ENCODE peak calls at places on chromosomes 2 and 18, in nine cellular contexts. R is GM12878; O is astrocyte; S is endothelial cell of umbilical vein; T is upper lobe of left lung; D is effector memory CD4-positive, alpha-beta T cell; X is RWPE1; Y is heart left ventricle; B is upper lobe of right lung. V is an unnamed sample.

GRCh38 chr2:169472249-169472648 is 7.0 kb upstream of the BBS5 start:
- DNase-seq in R (no peak), T (no peak), O (no peak), S (no peak), D (no peak), Y (no peak), X (no peak), B (no peak), V (no peak)

GRCh38 chr2:40859617-40860016 is 407.7 kb upstream of the SLC8A1 start:
- DNase-seq in Y (no peak), D (no peak), S (no peak), B (no peak), R (no peak), O (no peak), X (peak), T (no peak), V (no peak)

GRCh38 chr2:218072002-218072401 is 2.9 kb downstream of the RUFY4 start:
- DNase-seq in X (no peak), O (no peak), T (no peak), B (no peak), R (no peak), Y (no peak), S (no peak), D (no peak), V (no peak)

GRCh38 chr2:18045230-18045629 is 166.8 kb downstream of the KCNS3 start:
- DNase-seq in X (no peak), S (no peak), Y (no peak), T (no peak), B (no peak), D (no peak), R (no peak), O (no peak), V (no peak)

GRCh38 chr2:231395188-231396057 is at the start of gene B3GNT7:
- DNase-seq in S (no peak), R (no peak), X (no peak), T (peak), D (no peak), Y (no peak), B (peak), O (no peak), V (no peak)

GRCh38 chr2:239991689-239992314 is 33.3 kb downstream of the NDUFA10 start:
- DNase-seq in X (peak), O (peak), S (peak), T (no peak), B (no peak), R (no peak), D (no peak), Y (no peak), V (no peak)

GRCh38 chr2:58925676-58926081 is 684.6 kb upstream of the FANCL start:
- DNase-seq in Y (no peak), D (no peak), O (peak), T (no peak), X (no peak), S (no peak), R (no peak), B (no peak), V (no peak)

GRCh38 chr2:60551241-60552095 is 2.0 kb downstream of the BCL11A start:
- DNase-seq in S (no peak), X (peak), B (peak), Y (peak), R (no peak), O (peak), D (no peak), T (peak), V (no peak)

GRCh38 chr18:2538844-2539243 is 32.5 kb downstream of the METTL4 start:
- DNase-seq in D (no peak), S (no peak), X (no peak), Y (no peak), O (peak), T (no peak), B (no peak), R (no peak), V (no peak)

GRCh38 chr18:62763101-62763521 is 47.8 kb downstream of the PHLPP1 start:
- DNase-seq in O (no peak), S (no peak), D (no peak), T (no peak), X (peak), Y (no peak), B (no peak), R (no peak), V (peak)

GRCh38 chr18:78603584-78603983 is 376.0 kb upstream of the SALL3 start:
- DNase-seq in R (no peak), X (no peak), D (no peak), O (no peak), Y (no peak), B (no peak), S (no peak), T (no peak), V (no peak)

GRCh38 chr2:55137024-55137958 is 87.0 kb upstream of the RTN4 start:
- DNase-seq in S (no peak), O (no peak), D (no peak), R (no peak), T (peak), B (no peak), Y (no peak), X (no peak), V (no peak)

GRCh38 chr18:70334728-70335329 is 46.0 kb downstream of the SOCS6 start:
- DNase-seq in X (peak), T (no peak), B (no peak), Y (no peak), R (no peak), D (no peak), O (no peak), S (no peak), V (no peak)

GRCh38 chr2:20198001-20198400 is 26.9 kb downstream of the SDC1 start:
- DNase-seq in D (no peak), T (peak), Y (no peak), S (no peak), O (no peak), X (no peak), R (no peak), B (peak), V (no peak)

GRCh38 chr2:240481720-240482119 is 46.3 kb downstream of the GPC1 start:
- DNase-seq in R (no peak), B (peak), X (no peak), O (no peak), S (no peak), T (no peak), D (no peak), Y (no peak), V (no peak)

GRCh38 chr2:241801611-241802420 is 7.2 kb upstream of the NEU4 start:
- DNase-seq in T (peak), B (no peak), S (no peak), D (no peak), X (no peak), R (no peak), Y (peak), O (no peak), V (no peak)
- H3K27ac ChIP-seq in T (no peak), B (no peak), S (no peak), D (no peak), X (no peak), R (no peak), Y (no peak), O (no peak), V (no peak)

GRCh38 chr2:47323009-47323821 is 79.7 kb upstream of the MSH2 start:
- DNase-seq in S (peak), X (peak), B (peak), Y (peak), T (no peak), R (peak), O (peak), D (peak), V (no peak)
- H3K27ac ChIP-seq in S (no peak), X (no peak), B (peak), Y (no peak), T (peak), R (no peak), O (no peak), D (no peak), V (peak)

GRCh38 chr18:77014538-77014937 is 118.0 kb downstream of the MBP start:
- DNase-seq in R (no peak), D (no peak), S (no peak), T (no peak), X (no peak), Y (no peak), O (no peak), B (no peak), V (no peak)
- H3K27ac ChIP-seq in R (no peak), D (no peak), S (no peak), T (peak), X (no peak), Y (peak), O (no peak), B (peak), V (peak)

GRCh38 chr2:234988491-234988890 is 36.7 kb downstream of the SH3BP4 start:
- DNase-seq in X (no peak), O (no peak), Y (no peak), B (no peak), S (no peak), D (no peak), T (no peak), R (no peak), V (no peak)
- H3K27ac ChIP-seq in X (peak), O (no peak), Y (no peak), B (peak), S (peak), D (no peak), T (no peak), R (no peak), V (no peak)

GRCh38 chr2:47499093-47499492 is 96.1 kb downstream of the MSH2 start:
- DNase-seq in B (no peak), R (no peak), X (no peak), O (no peak), Y (no peak), D (no peak), S (no peak), T (no peak), V (no peak)

GRCh38 chr2:47499621-47500309 is 96.8 kb downstream of the MSH2 start:
- DNase-seq in X (no peak), B (no peak), D (no peak), O (no peak), Y (no peak), S (no peak), T (no peak), R (no peak), V (no peak)

GRCh38 chr2:47504174-47504810 is 101.3 kb downstream of the MSH2 start:
- DNase-seq in X (no peak), T (no peak), R (no peak), B (no peak), O (no peak), S (no peak), D (no peak), Y (no peak), V (no peak)

GRCh38 chr2:47503481-47504070 is 100.6 kb downstream of the MSH2 start:
- DNase-seq in Y (no peak), X (no peak), B (no peak), D (no peak), R (peak), S (no peak), O (no peak), T (no peak), V (no peak)

GRCh38 chr2:47501374-47502200 is 98.6 kb downstream of the MSH2 start:
- DNase-seq in O (peak), B (no peak), S (peak), T (no peak), X (peak), D (no peak), Y (no peak), R (no peak), V (no peak)
- H3K27ac ChIP-seq in O (peak), B (no peak), S (peak), T (no peak), X (no peak), D (no peak), Y (no peak), R (no peak), V (no peak)

GRCh38 chr2:221791840-221792239 is 219.7 kb upstream of the EPHA4 start:
- DNase-seq in X (no peak), T (no peak), R (no peak), S (peak), B (no peak), D (no peak), Y (no peak), O (peak), V (no peak)

GRCh38 chr2:221787561-221787960 is 215.5 kb upstream of the EPHA4 start:
- DNase-seq in B (no peak), S (no peak), R (no peak), O (no peak), X (no peak), T (no peak), Y (no peak), D (no peak), V (no peak)

DNA sequence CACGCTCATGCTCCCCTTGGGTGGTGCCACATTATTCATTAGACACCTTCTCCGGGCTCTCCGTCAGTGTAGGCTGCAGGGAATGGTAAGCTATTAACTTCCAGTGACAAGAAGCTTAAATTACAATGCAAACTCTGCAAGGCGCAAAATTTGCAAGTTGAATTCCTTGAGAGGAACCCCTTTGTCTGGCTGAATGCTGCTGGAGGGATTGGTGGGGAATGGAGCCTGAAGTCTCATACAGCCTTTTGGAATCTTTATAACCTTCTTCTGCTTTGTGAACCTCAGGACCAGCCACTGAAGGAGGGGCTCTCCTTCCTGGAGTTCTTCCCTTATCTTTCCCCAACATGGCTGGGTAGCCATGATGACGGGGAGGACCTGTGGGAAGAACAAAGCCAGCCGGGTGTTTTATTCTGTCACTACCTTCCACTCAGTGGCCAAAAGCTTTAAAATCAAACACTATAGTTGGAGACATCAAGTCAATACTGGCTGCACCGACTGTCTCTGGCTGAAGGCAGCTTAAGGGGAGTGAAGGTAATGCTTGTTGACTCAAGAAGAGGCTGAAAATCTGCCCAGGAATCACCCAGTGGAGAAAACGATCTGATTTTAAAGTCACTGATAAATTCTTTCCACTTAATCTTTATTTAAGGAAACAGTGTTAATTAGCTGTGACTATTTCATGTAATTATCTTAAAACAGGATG is 221.0 kb upstream of the EPHA4 start:
- DNase-seq in B (no peak), X (no peak), Y (no peak), O (no peak), R (no peak), S (no peak), D (no peak), T (no peak), V (no peak)
- H3K27ac ChIP-seq in B (no peak), X (no peak), Y (no peak), O (no peak), R (no peak), S (no peak), D (no peak), T (no peak), V (no peak)

GRCh38 chr2:1656326-1656960 is 87.9 kb downstream of the PXDN start:
- DNase-seq in D (no peak), Y (peak), B (no peak), R (no peak), S (no peak), T (no peak), O (no peak), X (no peak), V (no peak)
- H3K27ac ChIP-seq in D (no peak), Y (no peak), B (no peak), R (no peak), S (no peak), T (no peak), O (peak), X (peak), V (no peak)